ENCODE peak calls at places on chromosome 15, in eight cellular contexts. F is NCI-H1694, O is dorsolateral prefrontal cortex, R is GM04503, N is cerebellum, T is left ventricle myocardium inferior, L is right cardiac atrium, D is glomerular endothelial cell. U is an unnamed sample.

GRCh38 chr15:59335197-59335786 is 37.4 kb downstream of the MYO1E start:
- DNase-seq in O (no peak), F (no peak), N (no peak), T (no peak), D (no peak), L (no peak), R (no peak), U (no peak)

GRCh38 chr15:101810905-101811304 is 1.1 kb upstream of the OR4F15 start:
- DNase-seq in L (no peak), N (no peak), T (no peak), D (no peak), R (no peak), F (no peak), O (no peak), U (no peak)

GRCh38 chr15:38660726-38661125 is 96.1 kb upstream of the RASGRP1 start:
- DNase-seq in T (no peak), O (no peak), L (no peak), R (no peak), D (no peak), N (no peak), F (no peak), U (no peak)

GRCh38 chr15:33551860-33552259 is 241.1 kb downstream of the RYR3 start:
- DNase-seq in T (no peak), L (no peak), O (no peak), N (peak), D (no peak), R (no peak), F (no peak), U (no peak)

GRCh38 chr15:73957276-73957675 is 31.0 kb downstream of the LOXL1 start:
- DNase-seq in O (no peak), R (no peak), L (no peak), T (no peak), D (no peak), N (no peak), F (no peak), U (no peak)

GRCh38 chr15:76815421-76815820 is 89.7 kb downstream of the SCAPER start:
- DNase-seq in N (no peak), T (no peak), F (no peak), O (no peak), L (no peak), D (no peak), R (no peak), U (no peak)

GRCh38 chr15:91192285-91193058 is 92.4 kb downstream of the SV2B start:
- DNase-seq in N (peak), O (no peak), F (no peak), R (no peak), T (no peak), L (no peak), D (no peak), U (no peak)

GRCh38 chr15:74336061-74337005 is 31.1 kb downstream of the CYP11A1 start:
- DNase-seq in R (no peak), O (no peak), N (no peak), D (no peak), L (no peak), F (no peak), T (no peak), U (no peak)

GRCh38 chr15:100995471-100996430 is 76.6 kb downstream of the LRRK1 start:
- DNase-seq in N (no peak), L (no peak), O (no peak), T (no peak), R (no peak), D (no peak), F (no peak), U (no peak)

GRCh38 chr15:96746621-96747155 is 416.2 kb downstream of the NR2F2 start:
- DNase-seq in D (no peak), O (no peak), F (no peak), N (no peak), T (no peak), L (no peak), R (no peak), U (no peak)

GRCh38 chr15:101258238-101259144 is 6.6 kb upstream of the CHSY1 start:
- DNase-seq in T (no peak), N (peak), R (no peak), D (peak), O (peak), L (peak), F (peak), U (peak)

GRCh38 chr15:30036304-30036703 is 46.5 kb upstream of the GOLGA8J start:
- DNase-seq in D (no peak), N (no peak), O (no peak), T (no peak), L (no peak), R (no peak), F (no peak), U (no peak)

GRCh38 chr15:73617910-73618309 is 15.3 kb downstream of the NPTN start:
- DNase-seq in F (no peak), R (no peak), O (no peak), L (no peak), T (no peak), N (no peak), D (no peak), U (no peak)

GRCh38 chr15:80242132-80242769 is 9.8 kb downstream of the CTXND1 start:
- DNase-seq in D (no peak), F (no peak), O (no peak), L (no peak), N (no peak), R (no peak), T (no peak), U (peak)

GRCh38 chr15:64071931-64072765 is 21.5 kb downstream of the CIAO2A start:
- DNase-seq in F (no peak), O (no peak), R (no peak), T (no peak), L (no peak), N (no peak), D (no peak), U (no peak)

GRCh38 chr15:91865486-91865885 is 12.0 kb downstream of the SLCO3A1 start:
- DNase-seq in N (no peak), F (no peak), L (no peak), D (no peak), R (no peak), O (no peak), T (no peak), U (no peak)

GRCh38 chr15:66751579-66751978 is 49.5 kb downstream of the SMAD6 start:
- DNase-seq in F (no peak), N (no peak), T (no peak), D (no peak), R (no peak), L (no peak), O (no peak), U (no peak)

GRCh38 chr15:76336254-76337046 is at the start of gene ISL2:
- DNase-seq in F (no peak), T (no peak), O (peak), L (peak), N (no peak), D (no peak), R (peak), U (peak)

GRCh38 chr15:58115692-58116091 is 22.5 kb upstream of the AQP9 start:
- DNase-seq in N (peak), D (no peak), L (no peak), O (no peak), R (no peak), T (no peak), F (no peak), U (no peak)

GRCh38 chr15:99706557-99707303 is 26.5 kb downstream of the LYSMD4 start:
- DNase-seq in N (no peak), D (no peak), R (no peak), O (no peak), L (no peak), F (no peak), T (no peak), U (no peak)

GRCh38 chr15:39094116-39094515 is 486.8 kb upstream of the THBS1 start:
- DNase-seq in F (no peak), N (no peak), T (no peak), O (no peak), D (no peak), R (no peak), L (no peak), U (no peak)

GRCh38 chr15:99619712-99620111 is 53.9 kb downstream of the MEF2A start:
- DNase-seq in L (no peak), F (no peak), D (no peak), T (no peak), R (peak), O (no peak), N (no peak), U (no peak)

GRCh38 chr15:80527406-80527805 is 123.2 kb downstream of the ARNT2 start:
- DNase-seq in T (no peak), N (no peak), L (no peak), D (no peak), O (no peak), F (no peak), R (no peak), U (no peak)

GRCh38 chr15:67878647-67879293 is 38.9 kb upstream of the RNU6-1 start:
- DNase-seq in D (no peak), R (no peak), T (no peak), O (no peak), L (no peak), F (no peak), N (no peak), U (no peak)

GRCh38 chr15:48644498-48644826 is 1.0 kb downstream of the FBN1 start:
- DNase-seq in N (no peak), D (no peak), R (no peak), O (peak), F (no peak), T (peak), L (peak), U (no peak)

GRCh38 chr15:38758001-38758400 is 193.4 kb upstream of the RASGRP1 start:
- DNase-seq in N (no peak), O (no peak), R (no peak), D (peak), L (no peak), F (no peak), T (no peak), U (no peak)

GRCh38 chr15:86231864-86232801 is 152.5 kb downstream of the AGBL1 start:
- DNase-seq in R (no peak), L (peak), N (peak), T (no peak), O (peak), D (no peak), F (no peak), U (peak)

U was measured in GM10248.